ENCODE peak calls at places on chromosomes 6 and 20, in six cellular contexts. O is neuronal stem cell, K is Peyer's patch, V is cardiac muscle cell, P is SJSA1, H is NT2/D1. G is an unnamed sample. For H3K4me1 and H3K27me3, the result is how much of the 10 kb centered on the place peaks cover.

GRCh38 chr6:117601811-117602150 is 530 bp downstream of the GOPC start:
- DNase-seq in P (no peak), O (no peak), H (no peak), K (peak), V (no peak), G (no peak)

GRCh38 chr6:90537723-90538407 is 49.0 kb downstream of the MAP3K7 start:
- DNase-seq in V (peak), K (no peak), P (no peak), O (no peak), H (no peak), G (no peak)

GRCh38 chr6:107459283-107460073 is at the start of gene PDSS2:
- DNase-seq in K (peak), P (peak), V (peak), O (peak), H (peak), G (peak)

GRCh38 chr20:37823276-37823980 is 79.5 kb upstream of the VSTM2L start:
- DNase-seq in K (no peak), P (peak), O (no peak), H (no peak), V (no peak), G (no peak)

GRCh38 chr6:165090206-165090605 is 219.2 kb downstream of the C6orf118 start:
- DNase-seq in O (no peak), K (no peak), H (no peak), V (no peak), P (no peak), G (no peak)

GRCh38 chr20:14838663-14839650 is 501.5 kb upstream of the FLRT3 start:
- DNase-seq in O (no peak), V (no peak), P (no peak), K (no peak), H (no peak), G (no peak)

GRCh38 chr6:128657181-128657580 is 136.8 kb upstream of the PTPRK start:
- DNase-seq in V (no peak), P (no peak), O (no peak), K (no peak), H (no peak), G (no peak)

GRCh38 chr6:31125162-31125561 is 4.9 kb upstream of the CDSN start:
- DNase-seq in O (no peak), P (no peak), H (no peak), K (no peak), V (peak), G (no peak)

GRCh38 chr6:44297063-44298038 is 15.8 kb downstream of the AARS2 start:
- DNase-seq in O (peak), H (no peak), V (peak), P (no peak), K (no peak), G (peak)

GRCh38 chr6:107532707-107533106 is 42.8 kb downstream of the SOBP start:
- DNase-seq in V (no peak), O (no peak), K (no peak), H (no peak), P (no peak), G (no peak)

GRCh38 chr20:11542645-11543044 is 375.0 kb upstream of the BTBD3 start:
- DNase-seq in O (no peak), P (no peak), V (no peak), H (no peak), K (no peak), G (no peak)

GRCh38 chr20:48823476-48823875 is 4.3 kb downstream of the PREX1 start:
- DNase-seq in V (no peak), H (no peak), O (no peak), P (no peak), K (no peak), G (no peak)
- H3K4me3 ChIP-seq in V (no peak), H (no peak), O (no peak), P (no peak), K (peak), G (no peak)

GRCh38 chr20:41544472-41544871 is 73.7 kb downstream of the CHD6 start:
- DNase-seq in O (no peak), K (no peak), V (no peak), P (no peak), H (no peak), G (no peak)
- H3K4me1 ChIP-seq in O (under half), K (under half), V (under half), P (under half), H (under half), G (under half)

GRCh38 chr20:51562027-51562333 is 19.5 kb upstream of the NFATC2 start:
- DNase-seq in P (no peak), K (no peak), V (peak), O (no peak), H (no peak), G (no peak)

GRCh38 chr20:51560042-51560441 is 17.5 kb upstream of the NFATC2 start:
- DNase-seq in O (no peak), H (no peak), V (no peak), K (no peak), P (no peak), G (no peak)

GRCh38 chr20:51562334-51563140 is 20.0 kb upstream of the NFATC2 start:
- DNase-seq in H (peak), O (peak), V (peak), K (peak), P (peak), G (peak)

GRCh38 chr20:51563141-51563596 is 20.6 kb upstream of the NFATC2 start:
- DNase-seq in V (no peak), P (no peak), O (no peak), H (no peak), K (no peak), G (no peak)

DNA sequence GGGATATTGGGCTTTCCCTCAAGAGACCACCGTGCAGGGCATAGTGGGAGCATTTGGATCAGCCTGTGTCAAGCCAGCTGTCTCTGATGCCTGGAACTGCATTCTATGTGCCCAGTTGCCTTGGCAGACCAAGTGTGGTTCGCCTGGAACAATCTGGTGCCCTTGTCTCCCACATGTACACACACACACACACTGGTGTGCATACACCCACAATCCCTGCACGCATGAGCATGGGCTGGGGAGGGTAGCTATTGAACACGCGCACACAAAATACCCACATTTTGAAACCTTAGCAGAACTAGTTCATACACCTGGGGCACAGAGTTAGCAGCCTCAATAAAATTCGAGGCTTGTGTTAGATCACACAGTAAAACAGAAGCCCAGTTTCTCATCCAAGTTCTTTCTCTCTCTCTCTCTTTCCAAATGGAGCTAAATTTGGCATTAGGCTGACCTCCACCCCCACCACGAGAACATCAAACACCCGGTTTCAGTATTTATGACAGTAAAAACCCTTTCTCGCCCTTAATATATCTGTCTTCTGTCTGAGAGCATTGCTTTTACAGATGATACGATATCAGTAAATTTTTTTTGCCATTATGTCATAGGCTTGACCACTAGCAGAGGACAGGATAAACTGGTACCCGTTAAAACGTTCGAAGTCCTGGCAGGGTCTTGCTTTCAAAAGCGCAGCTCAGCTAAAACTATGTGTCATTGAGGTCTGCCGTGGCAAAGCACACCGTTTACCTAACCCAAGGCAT is 18.2 kb upstream of the NFATC2 start:
- DNase-seq in O (no peak), H (no peak), V (peak), K (no peak), P (no peak), G (no peak)
- H3K27me3 ChIP-seq in O (under half), H (half or more), V (under half), K (under half), P (under half), G (under half)

GRCh38 chr20:47764154-47764734 is 21.0 kb downstream of the SULF2 start:
- DNase-seq in V (no peak), H (no peak), P (no peak), K (no peak), O (no peak), G (no peak)

GRCh38 chr20:47758517-47759450 is 26.5 kb downstream of the SULF2 start:
- DNase-seq in P (no peak), H (no peak), K (no peak), V (no peak), O (no peak), G (no peak)

GRCh38 chr20:47762699-47763098 is 22.6 kb downstream of the SULF2 start:
- DNase-seq in P (no peak), V (peak), K (no peak), H (no peak), O (no peak), G (no peak)

GRCh38 chr20:47761478-47762047 is 23.7 kb downstream of the SULF2 start:
- DNase-seq in K (no peak), V (no peak), P (no peak), O (peak), H (no peak), G (peak)

DNA sequence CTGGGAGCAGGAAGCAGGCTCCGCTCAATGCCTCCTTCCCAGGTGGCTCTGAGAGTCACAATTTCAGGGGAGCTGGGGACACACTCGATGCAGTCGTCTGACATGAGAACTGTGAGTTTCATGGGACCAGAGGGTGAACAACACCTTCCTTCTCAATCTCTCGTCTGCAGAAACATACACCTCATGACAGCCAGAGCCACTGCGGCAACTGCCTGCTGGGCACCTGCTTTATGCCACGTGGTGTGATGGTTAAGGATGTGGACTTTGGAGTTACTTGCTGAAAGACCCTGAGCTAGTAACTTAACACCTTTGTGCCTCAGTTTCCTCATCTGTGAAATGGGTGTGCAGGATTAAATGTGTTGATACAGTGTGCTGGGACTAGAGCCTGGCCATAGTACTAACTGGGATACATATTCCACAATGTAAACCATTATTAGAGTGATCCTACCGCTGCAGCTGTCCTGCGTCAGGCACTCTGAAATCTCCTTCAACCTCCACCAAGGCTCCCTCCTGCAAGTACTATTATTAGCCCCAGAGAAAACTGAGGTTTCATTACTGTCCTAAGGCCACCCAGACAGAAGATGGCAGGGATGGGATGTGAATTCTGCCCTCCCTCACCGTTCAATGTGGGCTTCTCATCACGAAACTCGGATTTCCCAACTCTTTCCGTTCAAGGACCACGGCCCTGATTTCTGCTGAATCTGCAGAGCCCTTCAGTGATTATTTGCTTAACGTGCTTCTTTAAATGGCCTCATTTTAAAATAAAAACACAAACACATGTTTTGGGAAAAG is 24.4 kb downstream of the SULF2 start:
- DNase-seq in O (no peak), K (no peak), P (no peak), V (no peak), H (no peak), G (no peak)
- H3K4me3 ChIP-seq in O (no peak), K (no peak), P (no peak), V (no peak), H (no peak), G (no peak)